ENCODE peak calls at places on chromosomes 3 and 15, in ten cellular contexts. N is AG04450; L is mammary epithelial cell; C is A549; Y is SK-MEL-5; W is HEK293T; P is activated B cell treated with CpG ODN at 0.5 μM for 24 hours; A is frontal cortex; F is activated CD4-positive, alpha-beta T cell treated with anti-CD3 and anti-CD28 coated beads, Interleukin-2, amount 50 U/mL, for 4 hours; B is nephron progenitor cell. S is an unnamed sample.

GRCh38 chr3:183988216-183988790 is 29.4 kb downstream of the ABCC5 start:
- DNase-seq in N (peak), L (no peak), C (no peak), Y (no peak), W (no peak), P (no peak), A (no peak), F (no peak), B (no peak), S (no peak)

GRCh38 chr3:60001369-60001768 is 951.5 kb upstream of the CFAP20DC start:
- DNase-seq in N (no peak), L (no peak), C (no peak), Y (no peak), W (no peak), P (no peak), A (no peak), F (no peak), B (no peak), S (no peak)

GRCh38 chr3:172287811-172288477 is 160.3 kb downstream of the GHSR start:
- DNase-seq in N (no peak), L (no peak), C (no peak), Y (no peak), W (no peak), P (no peak), A (no peak), F (no peak), B (no peak), S (no peak)

GRCh38 chr3:52456169-52456799 is 880 bp downstream of the NISCH start:
- DNase-seq in N (no peak), L (peak), C (no peak), Y (peak), W (peak), P (no peak), A (peak), F (no peak), B (no peak), S (no peak)

GRCh38 chr15:70016511-70016994 is 81.2 kb downstream of the TLE3 start:
- DNase-seq in N (no peak), L (no peak), C (no peak), Y (no peak), W (no peak), P (no peak), A (no peak), F (no peak), B (no peak), S (no peak)

GRCh38 chr3:25831578-25831977 is 41.7 kb downstream of the OXSM start:
- DNase-seq in N (no peak), L (peak), C (peak), Y (peak), W (peak), P (no peak), A (no peak), F (no peak), B (no peak), S (peak)

GRCh38 chr3:152285509-152285908 is 16.8 kb downstream of the MBNL1 start:
- DNase-seq in N (no peak), L (no peak), C (no peak), Y (no peak), W (no peak), P (no peak), A (no peak), F (no peak), B (no peak), S (no peak)

GRCh38 chr15:100715571-100716455 is 113.4 kb downstream of the ASB7 start:
- DNase-seq in N (no peak), L (no peak), C (peak), Y (no peak), W (no peak), P (no peak), A (no peak), F (no peak), B (peak), S (no peak)

GRCh38 chr3:151795276-151795675 is 18.6 kb upstream of the AADAC start:
- DNase-seq in N (peak), L (peak), C (peak), Y (no peak), W (no peak), P (no peak), A (no peak), F (no peak), B (no peak), S (peak)

GRCh38 chr3:31092748-31093607 is 198.5 kb upstream of the GADL1 start:
- DNase-seq in N (no peak), L (no peak), C (no peak), Y (no peak), W (no peak), P (no peak), A (no peak), F (no peak), B (peak), S (no peak)

GRCh38 chr3:18740631-18741583 is 315.8 kb upstream of the SATB1 start:
- DNase-seq in N (no peak), L (no peak), C (no peak), Y (no peak), W (no peak), P (no peak), A (no peak), F (peak), B (no peak), S (no peak)

GRCh38 chr15:98905981-98906711 is 101.4 kb downstream of the PGPEP1L start:
- DNase-seq in N (no peak), L (peak), C (no peak), Y (no peak), W (no peak), P (no peak), A (no peak), F (no peak), B (no peak), S (peak)

GRCh38 chr3:84772841-84773240 is 185.9 kb upstream of the CADM2 start:
- DNase-seq in N (no peak), L (no peak), C (no peak), Y (peak), W (no peak), P (no peak), A (no peak), F (no peak), B (no peak), S (no peak)

GRCh38 chr15:86349565-86349964 is 269.9 kb downstream of the AGBL1 start:
- DNase-seq in N (no peak), L (no peak), C (no peak), Y (no peak), W (no peak), P (no peak), A (no peak), F (no peak), B (no peak), S (no peak)

GRCh38 chr15:78077053-78077859 is at the start of gene TBC1D2B:
- DNase-seq in N (no peak), L (peak), C (peak), Y (peak), W (peak), P (peak), A (peak), F (peak), B (peak), S (peak)

GRCh38 chr3:149356630-149357029 is 20.8 kb downstream of the TM4SF1 start:
- DNase-seq in N (no peak), L (no peak), C (no peak), Y (no peak), W (no peak), P (no peak), A (no peak), F (no peak), B (no peak), S (no peak)

GRCh38 chr3:127177226-127177625 is 15.7 kb upstream of the PRR23E start:
- DNase-seq in N (no peak), L (no peak), C (peak), Y (peak), W (peak), P (no peak), A (no peak), F (no peak), B (no peak), S (peak)

GRCh38 chr15:65215496-65215895 is 4.2 kb upstream of the CILP start:
- DNase-seq in N (no peak), L (no peak), C (no peak), Y (no peak), W (no peak), P (no peak), A (no peak), F (no peak), B (no peak), S (no peak)

S was measured in epithelial cell of esophagus.